ENCODE peak calls at places on chromosomes 3 and 15, in seven cellular contexts. A is AG08395; G is ureter; O is fibroblast of the conjunctiva; W is activated CD4-positive, alpha-beta T cell treated with anti-CD3 and anti-CD28 coated beads, Interleukin-2, amount 50 U/mL, for 1 hour; M is bronchial epithelial cell; D is AG08396. I is an unnamed sample.

GRCh38 chr3:141979050-141979671 is 102.7 kb downstream of the ATP1B3 start:
- DNase-seq in O (peak), A (peak), D (no peak), W (no peak), G (no peak), M (peak), I (peak)

GRCh38 chr3:79297242-79297641 is 470.6 kb downstream of the ROBO1 start:
- DNase-seq in W (no peak), G (no peak), D (peak), M (peak), A (peak), O (peak), I (peak)

GRCh38 chr15:82315519-82316246 is 33.6 kb downstream of the GOLGA6L10 start:
- DNase-seq in A (no peak), M (no peak), D (no peak), W (no peak), G (peak), O (no peak), I (no peak)

GRCh38 chr3:129567176-129567705 is 24.3 kb downstream of the H1-8 start:
- DNase-seq in G (no peak), M (no peak), D (no peak), O (no peak), A (no peak), W (no peak), I (no peak)

GRCh38 chr3:30934208-30934550 is 39.7 kb upstream of the GADL1 start:
- DNase-seq in M (peak), O (peak), A (peak), D (peak), G (no peak), W (no peak), I (peak)

GRCh38 chr3:64900916-64901903 is 213.4 kb upstream of the ADAMTS9 start:
- DNase-seq in G (no peak), D (no peak), O (peak), W (no peak), A (no peak), M (peak), I (no peak)

GRCh38 chr3:177959188-177959587 is 577.0 kb upstream of the KCNMB2 start:
- DNase-seq in M (no peak), D (no peak), W (no peak), A (no peak), O (no peak), G (no peak), I (no peak)

GRCh38 chr15:89496155-89497098 is at the start of gene RHCG:
- DNase-seq in M (peak), D (no peak), W (no peak), O (no peak), G (peak), A (no peak), I (peak)

GRCh38 chr3:66335671-66336070 is 114.9 kb downstream of the SLC25A26 start:
- DNase-seq in W (no peak), O (no peak), M (no peak), D (no peak), G (no peak), A (no peak), I (no peak)

GRCh38 chr3:178367817-178368617 is 168.2 kb upstream of the KCNMB2 start:
- DNase-seq in W (no peak), M (no peak), D (no peak), G (no peak), O (no peak), A (no peak), I (no peak)

GRCh38 chr3:63912768-63913588 is 795 bp upstream of the SCAANT1 start:
- DNase-seq in D (peak), G (peak), W (peak), O (no peak), A (peak), M (peak), I (peak)

GRCh38 chr3:29282431-29283296 is 1.8 kb downstream of the RBMS3 start:
- DNase-seq in A (peak), D (peak), O (peak), M (peak), G (no peak), W (no peak), I (peak)

GRCh38 chr3:57160731-57161086 is 4.4 kb downstream of the IL17RD start:
- DNase-seq in M (no peak), G (no peak), A (no peak), D (no peak), W (no peak), O (no peak), I (no peak)

GRCh38 chr15:76368135-76368588 is 31.6 kb downstream of the ISL2 start:
- DNase-seq in G (no peak), D (no peak), A (no peak), M (peak), W (no peak), O (no peak), I (no peak)

GRCh38 chr15:94523873-94524272 is 292.5 kb downstream of the MCTP2 start:
- DNase-seq in W (no peak), A (no peak), O (no peak), G (no peak), M (no peak), D (no peak), I (no peak)

GRCh38 chr3:57026918-57027317 is 33.5 kb upstream of the SPATA12 start:
- DNase-seq in D (no peak), W (no peak), M (no peak), O (no peak), G (no peak), A (no peak), I (no peak)

GRCh38 chr3:15521573-15521965 is at the start of gene COLQ:
- DNase-seq in D (no peak), O (no peak), G (no peak), A (no peak), M (no peak), W (no peak), I (no peak)

GRCh38 chr3:157499342-157499963 is 3.8 kb downstream of the VEPH1 start:
- DNase-seq in G (peak), A (peak), W (no peak), O (no peak), D (peak), M (peak), I (peak)

GRCh38 chr3:153210660-153211059 is 48.6 kb downstream of the RAP2B start:
- DNase-seq in M (peak), A (no peak), G (no peak), W (no peak), O (no peak), D (no peak), I (peak)

GRCh38 chr3:41000471-41000870 is 198.8 kb upstream of the CTNNB1 start:
- DNase-seq in G (no peak), A (no peak), M (no peak), W (no peak), O (no peak), D (no peak), I (peak)

GRCh38 chr15:75309711-75310110 is 26.2 kb upstream of the COMMD4 start:
- DNase-seq in O (no peak), W (no peak), M (no peak), A (no peak), D (no peak), G (no peak), I (no peak)

GRCh38 chr15:77862651-77863104 is 214.8 kb downstream of the TBC1D2B start:
- DNase-seq in W (no peak), M (no peak), O (no peak), G (no peak), D (no peak), A (no peak), I (no peak)

GRCh38 chr15:45489690-45490238 is 32.8 kb downstream of the SLC30A4 start:
- DNase-seq in A (no peak), W (no peak), D (no peak), O (no peak), G (no peak), M (no peak), I (no peak)

GRCh38 chr3:141625506-141625905 is 112.6 kb upstream of the RNF7 start:
- DNase-seq in M (peak), W (no peak), A (peak), O (no peak), G (no peak), D (peak), I (peak)

I was measured in AG20443.